ENCODE peak calls at places on chromosomes 7 and 10, in ten cellular contexts. X, L, P, U, G, T, I, Z, B and N are unnamed samples.

GRCh38 chr7:84271550-84271949 is 77.0 kb upstream of the SEMA3A start:
- DNase-seq in X (no peak), B (no peak), U (no peak), Z (no peak), P (no peak), T (no peak), G (no peak), I (no peak), L (no peak), N (no peak)

GRCh38 chr7:134703781-134704180 is 57.1 kb downstream of the BPGM start:
- DNase-seq in Z (no peak), B (no peak), T (no peak), G (peak; percentile 70), P (no peak), X (no peak), U (no peak), L (no peak), I (no peak), N (no peak)

GRCh38 chr10:44993922-44994751 is 6.6 kb upstream of the ZNF22 start:
- DNase-seq in Z (no peak), T (no peak), G (peak; percentile 54), B (no peak), L (no peak), U (no peak), I (no peak), P (no peak), X (no peak), N (peak; percentile 86)

GRCh38 chr7:19122018-19122588 is 4.7 kb upstream of the TWIST1 start:
- DNase-seq in B (no peak), L (no peak), Z (no peak), G (no peak), X (peak; percentile 54), U (no peak), I (no peak), T (peak; percentile 75), P (no peak), N (no peak)

GRCh38 chr7:75983471-75984129 is 10.8 kb downstream of the TMEM120A start:
- DNase-seq in G (peak; percentile 64), T (no peak), U (no peak), Z (no peak), I (no peak), X (peak; percentile 44), L (no peak), P (peak; percentile 40), B (no peak), N (no peak)

GRCh38 chr7:72336887-72337821 is 75.0 kb downstream of the CALN1 start:
- DNase-seq in U (no peak), P (no peak), I (no peak), B (no peak), L (no peak), G (no peak), Z (no peak), X (peak; percentile 36), T (peak; percentile 75), N (peak; percentile 64)

GRCh38 chr10:3045471-3046209 is 21.7 kb upstream of the PFKP start:
- DNase-seq in B (no peak), P (no peak), U (peak; percentile 59), G (peak; percentile 76), L (no peak), X (peak; percentile 67), I (peak; percentile 85), T (peak; percentile 68), Z (no peak), N (peak; percentile 95)

GRCh38 chr7:21383217-21383832 is 44.6 kb upstream of the SP4 start:
- DNase-seq in Z (no peak), B (no peak), X (no peak), U (no peak), L (no peak), G (no peak), T (no peak), I (no peak), P (no peak), N (no peak)

GRCh38 chr7:90455163-90456030 is 14.0 kb upstream of the PTTG1IP2 start:
- DNase-seq in B (peak; percentile 7), I (no peak), U (no peak), X (peak; percentile 61), L (peak; percentile 24), T (peak; percentile 68), G (no peak), Z (no peak), P (no peak), N (no peak)

GRCh38 chr7:81745706-81746105 is 24.1 kb downstream of the HGF start:
- DNase-seq in X (no peak), B (no peak), I (no peak), U (no peak), G (no peak), P (no peak), Z (no peak), T (no peak), L (no peak), N (no peak)

GRCh38 chr7:81743665-81744064 is 26.2 kb downstream of the HGF start:
- DNase-seq in T (no peak), L (no peak), I (no peak), P (no peak), X (no peak), G (no peak), B (no peak), Z (no peak), U (no peak), N (no peak)

GRCh38 chr7:81740403-81740802 is 29.4 kb downstream of the HGF start:
- DNase-seq in B (no peak), U (no peak), L (no peak), Z (no peak), T (no peak), I (no peak), X (peak; percentile 48), G (no peak), P (no peak), N (no peak)

GRCh38 chr7:81743201-81743600 is 26.6 kb downstream of the HGF start:
- DNase-seq in U (no peak), X (no peak), B (no peak), P (no peak), G (no peak), L (no peak), I (no peak), Z (no peak), T (no peak), N (no peak)

GRCh38 chr7:81744389-81744788 is 25.5 kb downstream of the HGF start:
- DNase-seq in I (no peak), Z (no peak), B (no peak), P (no peak), X (no peak), G (no peak), T (no peak), L (no peak), U (no peak), N (no peak)
- TF ChIP-seq POLR2AphosphoS5 in I (no peak), Z (no peak), B (no peak), P (no peak), X (no peak), G (no peak), T (no peak), L (no peak), U (no peak), N (no peak)

DNA sequence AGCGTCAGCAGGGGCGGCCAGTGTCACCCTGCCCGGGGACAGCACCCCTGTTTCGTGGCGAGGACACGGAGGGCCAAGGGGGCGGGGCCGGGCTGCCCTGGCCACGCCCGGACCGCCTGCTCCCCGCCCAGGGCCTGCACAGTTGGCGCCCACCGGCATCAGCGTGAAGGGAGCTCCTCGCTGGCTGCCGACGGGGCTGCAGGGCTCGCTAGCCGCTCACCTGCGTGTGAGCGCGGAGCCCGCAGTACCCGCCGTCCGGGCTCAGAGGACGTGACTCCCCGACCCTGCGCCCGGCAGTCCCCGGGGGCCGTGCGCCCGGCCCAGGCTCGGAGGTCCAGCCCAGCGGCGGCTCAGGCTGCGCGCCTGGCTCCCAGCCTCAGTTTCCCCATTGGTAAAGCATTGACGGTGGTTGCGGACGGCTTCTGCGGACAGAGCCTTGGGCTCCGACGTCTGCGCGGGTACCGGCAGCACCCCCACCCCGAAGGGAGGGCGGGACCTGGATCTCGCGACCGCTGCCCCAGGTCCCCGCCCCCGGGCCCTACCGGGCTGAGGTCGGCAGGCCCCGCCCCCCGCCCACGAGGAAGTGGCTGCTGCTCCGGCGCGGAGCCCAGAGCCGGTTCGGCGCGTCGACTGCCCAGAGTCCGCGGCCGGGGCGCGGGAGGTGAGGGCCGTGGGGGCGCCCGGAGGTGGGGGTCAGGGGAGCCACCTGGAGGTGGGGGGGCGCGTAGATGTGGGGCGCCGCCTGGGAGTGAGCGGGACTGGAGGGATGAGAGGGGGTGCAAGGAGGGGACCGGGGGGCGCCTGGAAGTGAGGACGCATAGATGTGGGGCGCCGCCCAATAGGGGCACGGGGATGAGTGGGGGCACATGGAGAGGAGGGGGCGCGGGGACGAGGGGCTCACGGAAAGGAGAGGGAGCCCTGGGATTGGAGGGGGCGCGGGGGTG is at the start of gene ARPC1B:
- DNase-seq in Z (peak; percentile 65), P (peak; percentile 98), U (peak; percentile 87), L (peak; percentile 49), X (peak; percentile 99), I (peak; percentile 95), G (peak; percentile 87), B (no peak), T (peak; percentile 87), N (peak; percentile 94)
- TF ChIP-seq POLR2AphosphoS5 in Z (no peak), P (peak; percentile 94), U (peak; percentile 94), L (no peak), X (peak; percentile 77), I (peak; percentile 97), G (peak; percentile 72), B (peak; percentile 63), T (peak; percentile 92), N (peak; percentile 31)

GRCh38 chr10:32983333-32983909 is 25.4 kb upstream of the ITGB1 start:
- DNase-seq in L (no peak), T (no peak), X (peak; percentile 46), P (no peak), Z (no peak), I (no peak), G (no peak), U (no peak), B (no peak), N (no peak)
- TF ChIP-seq POLR2AphosphoS5 in L (no peak), T (no peak), X (peak; percentile 67), P (no peak), Z (no peak), I (no peak), G (peak; percentile 61), U (peak; percentile 13), B (no peak), N (peak; percentile 39)

GRCh38 chr10:99661370-99661749 is 2.1 kb downstream of the ENTPD7 start:
- DNase-seq in B (no peak), T (no peak), U (no peak), P (no peak), Z (no peak), I (no peak), L (no peak), X (no peak), G (no peak), N (no peak)

GRCh38 chr10:99658622-99659030 is 683 bp upstream of the ENTPD7 start:
- DNase-seq in T (peak; percentile 40), Z (no peak), X (peak; percentile 31), L (peak; percentile 11), B (no peak), G (no peak), I (peak; percentile 75), P (peak; percentile 90), U (peak; percentile 74), N (no peak)

GRCh38 chr10:99660662-99661369 is 1.5 kb downstream of the ENTPD7 start:
- DNase-seq in U (no peak), B (no peak), P (no peak), X (no peak), Z (no peak), L (no peak), I (no peak), G (no peak), T (no peak), N (no peak)

GRCh38 chr10:99659868-99660366 is 608 bp downstream of the ENTPD7 start:
- DNase-seq in G (no peak), T (peak; percentile 30), U (no peak), Z (no peak), X (peak; percentile 18), I (no peak), B (no peak), L (no peak), P (peak; percentile 80), N (no peak)

GRCh38 chr10:99659031-99659867 is at the start of gene ENTPD7:
- DNase-seq in X (peak; percentile 98), U (peak; percentile 97), L (peak; percentile 96), T (peak; percentile 99), Z (peak; percentile 94), P (peak; percentile 99), I (peak; percentile 99), G (peak; percentile 96), B (peak; percentile 85), N (peak; percentile 98)
- TF ChIP-seq POLR2AphosphoS5 in X (peak; percentile 53), U (peak; percentile 78), L (peak; percentile 88), T (peak; percentile 74), Z (no peak), P (peak; percentile 80), I (peak; percentile 18), G (peak; percentile 56), B (peak; percentile 42), N (peak; percentile 53)